ENCODE peak calls at places on chromosomes 7 and 10, in four cellular contexts. F, X, A and D are unnamed samples. For H3K4me1, the result is how much of the 10 kb centered on the place peaks cover.

GRCh38 chr7:20432071-20432470 is 101.4 kb downstream of the ITGB8 start:
- DNase-seq in A (no peak), F (no peak), X (no peak), D (no peak)

GRCh38 chr7:156238366-156239133 is 402.0 kb upstream of the RNF32 start:
- DNase-seq in A (no peak), F (no peak), X (no peak), D (no peak)

GRCh38 chr10:111107023-111107422 is 30.2 kb downstream of the ADRA2A start:
- DNase-seq in F (no peak), A (no peak), X (peak), D (no peak)

GRCh38 chr7:158838238-158838637 is 8.9 kb upstream of the ESYT2 start:
- DNase-seq in F (no peak), A (no peak), X (no peak), D (no peak)

GRCh38 chr10:62817120-62817762 is 1.1 kb upstream of the EGR2 start:
- DNase-seq in A (peak), F (peak), X (peak), D (peak)

GRCh38 chr7:17580141-17580540 is 281.7 kb downstream of the AHR start:
- DNase-seq in A (no peak), X (no peak), F (no peak), D (no peak)

GRCh38 chr7:27901028-27901760 is 161.2 kb downstream of the TAX1BP1 start:
- DNase-seq in X (peak), A (no peak), F (no peak), D (no peak)

GRCh38 chr10:71528371-71529202 is 131.9 kb downstream of the CDH23 start:
- DNase-seq in A (no peak), X (no peak), F (no peak), D (no peak)

GRCh38 chr7:780056-780455 is 52.2 kb upstream of the SUN1 start:
- DNase-seq in F (peak), A (no peak), X (peak), D (no peak)

GRCh38 chr7:36045275-36045674 is 107.8 kb upstream of the EEPD1 start:
- DNase-seq in F (no peak), X (no peak), A (peak), D (no peak)

GRCh38 chr7:83178066-83178465 is 15.4 kb upstream of the PCLO start:
- DNase-seq in X (no peak), F (no peak), A (no peak), D (no peak)

GRCh38 chr10:97780991-97781540 is 9.3 kb upstream of the SFRP5 start:
- DNase-seq in F (peak), A (no peak), X (peak), D (no peak)

GRCh38 chr7:33722383-33723096 is 182.8 kb upstream of the BMPER start:
- DNase-seq in X (peak), F (no peak), A (peak), D (no peak)

GRCh38 chr10:7937315-7937945 is 117.1 kb upstream of the GATA3 start:
- DNase-seq in A (no peak), X (no peak), F (no peak), D (no peak)

GRCh38 chr7:154656618-154657017 is 346.3 kb downstream of the PAXIP1 start:
- DNase-seq in F (no peak), X (no peak), A (no peak), D (no peak)

GRCh38 chr10:10330481-10330880 is 687.2 kb upstream of the CELF2 start:
- DNase-seq in A (no peak), X (no peak), F (no peak), D (no peak)

GRCh38 chr7:68441610-68442009 is 1156.7 kb upstream of the AUTS2 start:
- DNase-seq in A (no peak), F (no peak), X (no peak), D (no peak)

GRCh38 chr10:132848951-132849545 is 63.1 kb upstream of the NKX6-2 start:
- DNase-seq in F (no peak), X (no peak), A (no peak), D (no peak)

GRCh38 chr10:113199459-113199858 is 249.4 kb downstream of the TCF7L2 start:
- DNase-seq in X (no peak), F (no peak), A (no peak), D (no peak)

GRCh38 chr10:70461397-70462348 is 16.9 kb upstream of the PALD1 start:
- DNase-seq in X (peak), A (peak), F (no peak), D (peak)

GRCh38 chr7:132577206-132578049 is 1.2 kb upstream of the PLXNA4 start:
- DNase-seq in X (peak), F (peak), A (peak), D (peak)

GRCh38 chr10:51076442-51076841 is 2.2 kb downstream of the PRKG1 start:
- DNase-seq in X (no peak), A (no peak), F (no peak), D (no peak)

GRCh38 chr7:43234073-43234472 is 121.6 kb downstream of the HECW1 start:
- DNase-seq in F (no peak), X (no peak), A (no peak), D (no peak)

GRCh38 chr10:81708946-81709345 is 166.0 kb upstream of the NRG3 start:
- DNase-seq in A (no peak), F (no peak), X (no peak), D (no peak)

GRCh38 chr10:7397049-7397448 is 13.8 kb downstream of the SFMBT2 start:
- DNase-seq in X (no peak), F (no peak), A (no peak), D (no peak)

GRCh38 chr10:53841746-53842145 is 959.3 kb downstream of the PCDH15 start:
- DNase-seq in F (no peak), X (no peak), A (no peak), D (no peak)

GRCh38 chr10:36344240-36344639 is 702.1 kb upstream of the FZD8 start:
- DNase-seq in F (no peak), X (no peak), A (no peak), D (no peak)

GRCh38 chr10:69874464-69874863 is 72.8 kb downstream of the COL13A1 start:
- DNase-seq in F (no peak), X (no peak), A (no peak), D (no peak)

GRCh38 chr10:114239117-114239993 is at the start of gene VWA2:
- DNase-seq in F (peak), A (no peak), X (peak), D (no peak)

DNA sequence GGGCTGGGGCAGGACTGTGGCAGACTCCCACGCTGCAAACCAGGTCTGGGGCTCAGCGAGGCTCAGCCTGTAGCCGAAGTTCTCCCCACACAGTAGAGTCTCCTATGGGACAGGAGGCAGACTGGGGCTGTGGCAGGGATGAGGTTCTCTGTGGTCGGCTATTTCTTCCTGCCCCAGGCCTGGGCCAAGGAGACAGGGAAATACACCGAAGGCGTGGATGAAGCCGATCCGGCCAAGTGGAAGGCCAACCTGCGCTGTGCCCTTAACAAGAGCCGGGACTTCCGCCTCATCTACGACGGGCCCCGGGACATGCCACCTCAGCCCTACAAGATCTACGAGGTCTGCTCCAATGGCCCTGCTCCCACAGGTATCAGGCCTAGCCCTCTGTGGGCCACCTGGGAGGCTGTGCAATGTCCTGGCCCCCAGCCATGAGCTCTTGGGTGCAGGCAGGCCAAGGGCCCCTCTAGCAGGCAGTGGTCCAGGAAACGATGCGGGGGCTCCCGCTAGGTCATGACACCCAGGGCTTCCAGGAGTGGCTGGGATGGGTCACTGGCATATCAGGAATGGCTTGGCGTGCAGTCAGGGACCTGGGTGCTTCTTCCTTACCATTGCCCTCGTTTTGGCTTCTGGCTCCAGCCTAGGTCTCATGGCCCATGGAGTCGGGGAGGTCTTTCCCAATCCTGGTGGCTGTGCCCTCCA is 8.1 kb downstream of the IRF5 start:
- DNase-seq in X (no peak), A (no peak), F (no peak), D (no peak)
- TF ChIP-seq POLR2A in X (no peak), A (no peak), F (no peak), D (no peak)

GRCh38 chr7:124101173-124101768 is 68.4 kb upstream of the TMEM229A start:
- DNase-seq in X (no peak), A (no peak), F (no peak), D (no peak)
- TF ChIP-seq CTCF in X (no peak), A (no peak), F (no peak), D (no peak)

GRCh38 chr7:7819442-7820247 is 101.2 kb upstream of the RPA3 start:
- DNase-seq in X (no peak), F (no peak), A (no peak), D (no peak)

GRCh38 chr7:7817748-7818147 is 99.3 kb upstream of the RPA3 start:
- DNase-seq in A (no peak), X (no peak), F (no peak), D (no peak)

GRCh38 chr7:7821517-7821916 is 103.1 kb upstream of the RPA3 start:
- DNase-seq in X (no peak), F (no peak), A (no peak), D (no peak)

GRCh38 chr7:7820939-7821338 is 102.5 kb upstream of the RPA3 start:
- DNase-seq in A (no peak), X (no peak), F (no peak), D (no peak)

GRCh38 chr7:7820409-7820808 is 102.0 kb upstream of the RPA3 start:
- DNase-seq in F (no peak), X (no peak), A (no peak), D (no peak)
- H3K4me1 ChIP-seq in F (under half), X (under half), A (under half), D (under half)

DNA sequence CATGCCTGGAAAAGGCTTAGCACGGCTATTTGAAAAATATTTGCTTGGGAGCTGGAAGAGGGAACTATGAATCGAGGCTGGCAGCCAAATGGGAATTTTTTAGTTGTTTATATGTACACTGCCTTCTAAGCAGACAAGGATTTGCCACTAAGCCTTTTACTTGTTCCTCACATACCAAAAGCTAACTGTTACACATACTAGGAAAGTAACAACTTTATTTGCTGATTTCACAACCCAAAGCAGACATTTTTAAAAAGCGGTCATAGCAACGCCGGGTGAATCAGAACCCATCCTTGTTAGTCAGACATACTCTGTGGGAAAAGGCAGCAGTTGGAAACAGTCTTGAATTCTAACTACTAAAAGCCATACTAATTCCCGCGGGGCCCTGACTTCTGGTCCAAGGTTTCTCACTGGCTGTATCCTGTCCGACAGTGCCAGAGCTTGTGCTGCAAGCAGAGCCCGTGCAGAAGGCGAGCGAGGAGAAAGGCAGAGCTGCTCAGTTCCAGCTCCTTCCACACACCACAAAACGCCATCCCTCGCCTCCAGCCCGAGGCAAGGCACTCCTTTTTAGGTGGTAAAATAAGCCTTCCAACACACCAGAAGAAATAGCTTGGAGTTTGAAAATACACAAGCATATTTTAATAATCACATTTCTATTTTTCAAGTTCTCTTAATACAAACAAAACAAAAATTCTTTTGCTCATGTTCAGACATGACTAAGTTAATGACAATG is 89.2 kb downstream of the RNF216 start:
- DNase-seq in A (peak), X (peak), F (peak), D (peak)
- TF ChIP-seq POLR2A in A (no peak), X (peak), F (no peak), D (peak)

GRCh38 chr7:23530901-23531793 is 634 bp downstream of the TRA2A start:
- DNase-seq in A (peak), F (peak), X (peak), D (peak)
- TF ChIP-seq CTCF in A (no peak), F (no peak), X (no peak), D (no peak)

GRCh38 chr10:14241196-14241595 is 89.5 kb downstream of the FRMD4A start:
- DNase-seq in X (no peak), A (no peak), F (no peak), D (no peak)
- H3K4me1 ChIP-seq in X (under half), A (under half), F (under half), D (under half)

GRCh38 chr7:118300177-118300576 is 75.7 kb downstream of the ANKRD7 start:
- DNase-seq in F (no peak), A (no peak), X (no peak), D (no peak)

GRCh38 chr7:118304100-118304499 is 79.6 kb downstream of the ANKRD7 start:
- DNase-seq in A (no peak), F (no peak), X (no peak), D (no peak)

GRCh38 chr7:118306771-118307170 is 82.3 kb downstream of the ANKRD7 start:
- DNase-seq in A (no peak), F (no peak), X (no peak), D (no peak)

GRCh38 chr7:118311121-118311803 is 86.8 kb downstream of the ANKRD7 start:
- DNase-seq in A (no peak), F (no peak), X (no peak), D (no peak)

DNA sequence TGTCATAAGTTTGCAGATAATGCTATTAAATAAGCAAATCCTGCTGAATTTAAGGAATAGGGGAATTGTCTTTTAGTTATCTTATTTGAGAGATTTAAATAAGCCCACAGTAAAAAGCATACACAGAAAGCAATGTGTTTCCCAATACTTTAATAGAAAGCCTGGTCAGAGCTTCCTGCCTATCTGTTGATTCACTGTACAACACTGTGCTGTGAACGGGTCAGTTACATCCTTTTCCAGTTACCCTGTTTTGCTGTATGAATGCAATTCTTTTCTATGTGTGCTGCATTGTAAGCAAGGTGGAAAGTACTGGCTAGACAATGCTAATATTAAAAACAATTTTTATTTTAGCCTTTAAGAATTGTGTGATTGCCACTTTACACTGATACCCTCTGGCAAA is 81.2 kb downstream of the ANKRD7 start:
- DNase-seq in A (no peak), F (no peak), X (no peak), D (no peak)
- TF ChIP-seq POLR2A in A (no peak), F (no peak), X (no peak), D (no peak)